ENCODE peak calls at places on chromosomes 16 and 17, in eight cellular contexts. Y is LNCaP clone FGC; E is CD8-positive, alpha-beta T cell; B is PC-3; F is endodermal cell; V is pancreas; R is HFF-Myc; K is fibroblast of mammary gland. U is an unnamed sample.

GRCh38 chr16:14125030-14125681 is 54.0 kb downstream of the MRTFB start:
- DNase-seq in Y (no peak), E (no peak), B (no peak), F (no peak), V (no peak), R (no peak), K (no peak), U (no peak)

GRCh38 chr17:27741361-27741861 is 58.9 kb downstream of the NOS2 start:
- DNase-seq in Y (no peak), E (no peak), B (no peak), F (peak), V (no peak), R (no peak), K (peak), U (no peak)

GRCh38 chr17:64230551-64231408 is 32.3 kb downstream of the TEX2 start:
- DNase-seq in Y (no peak), E (no peak), B (peak), F (no peak), V (no peak), R (peak), K (peak), U (no peak)

GRCh38 chr16:56606688-56607618 is 1.4 kb upstream of the MT2A start:
- DNase-seq in Y (no peak), E (no peak), B (peak), F (peak), V (no peak), R (peak), K (peak), U (no peak)

GRCh38 chr17:60161598-60162330 is 12.0 kb downstream of the CA4 start:
- DNase-seq in Y (no peak), E (no peak), B (no peak), F (peak), V (peak), R (no peak), K (no peak), U (no peak)

GRCh38 chr17:4161179-4161559 is 18.2 kb downstream of the CYB5D2 start:
- DNase-seq in Y (peak), E (no peak), B (peak), F (peak), V (no peak), R (peak), K (peak), U (no peak)

GRCh38 chr17:34556384-34556783 is 23.0 kb upstream of the TMEM132E start:
- DNase-seq in Y (peak), E (no peak), B (peak), F (peak), V (no peak), R (no peak), K (peak), U (no peak)

GRCh38 chr17:65074778-65075250 is 18.3 kb upstream of the GNA13 start:
- DNase-seq in Y (no peak), E (no peak), B (no peak), F (peak), V (peak), R (no peak), K (no peak), U (no peak)

GRCh38 chr17:63240106-63240505 is 206.0 kb downstream of the CYB561 start:
- DNase-seq in Y (no peak), E (no peak), B (no peak), F (no peak), V (no peak), R (no peak), K (no peak), U (no peak)

GRCh38 chr17:19812407-19812806 is 55.3 kb downstream of the ULK2 start:
- DNase-seq in Y (peak), E (no peak), B (peak), F (peak), V (no peak), R (peak), K (peak), U (no peak)

DNA sequence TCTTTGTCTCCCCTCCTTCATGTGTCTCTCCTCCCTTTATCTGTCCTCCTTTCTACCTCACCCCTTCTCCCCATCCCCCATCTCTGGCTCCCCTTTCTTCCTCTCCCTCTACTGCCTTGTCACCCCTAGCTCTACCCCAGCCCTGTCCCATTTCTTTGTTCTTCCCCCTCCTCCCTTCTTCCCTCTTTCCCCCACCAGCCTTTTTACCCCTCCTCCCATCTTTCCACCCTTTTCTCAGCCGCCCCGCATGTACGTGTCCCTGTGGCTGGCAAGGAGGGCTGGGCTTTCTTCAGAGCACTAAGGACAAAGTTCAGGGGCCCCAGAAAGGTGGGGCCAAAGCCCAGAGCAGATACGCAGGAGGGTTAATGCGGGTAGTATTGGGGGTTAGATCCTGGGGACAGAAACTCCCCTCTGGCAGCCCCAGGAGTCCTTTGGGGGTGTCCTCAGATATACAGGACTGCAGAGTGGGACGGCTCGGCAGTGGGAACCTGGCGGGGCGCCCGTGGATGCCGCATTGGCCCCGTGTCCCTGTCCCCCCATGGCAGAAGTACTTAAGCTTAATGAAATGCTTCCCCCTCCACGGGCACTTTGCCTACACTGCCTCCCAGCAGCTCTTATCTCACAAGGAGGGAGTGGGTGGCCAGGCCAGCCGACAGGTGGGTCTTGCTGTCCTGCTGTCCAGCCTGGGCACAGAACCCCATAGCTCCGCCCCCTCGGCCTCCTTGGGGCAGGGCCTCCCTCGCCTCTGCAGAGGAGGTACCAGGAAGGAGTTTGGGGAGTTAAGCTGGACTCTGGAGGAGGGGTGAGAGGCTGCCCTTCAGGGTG is 8.3 kb downstream of the THRA start:
- DNase-seq in Y (no peak), E (no peak), B (no peak), F (peak), V (peak), R (no peak), K (no peak), U (no peak)
- H3K4me3 ChIP-seq in Y (peak), E (no peak), B (no peak), F (no peak), V (no peak), R (no peak), K (no peak), U (no peak)

DNA sequence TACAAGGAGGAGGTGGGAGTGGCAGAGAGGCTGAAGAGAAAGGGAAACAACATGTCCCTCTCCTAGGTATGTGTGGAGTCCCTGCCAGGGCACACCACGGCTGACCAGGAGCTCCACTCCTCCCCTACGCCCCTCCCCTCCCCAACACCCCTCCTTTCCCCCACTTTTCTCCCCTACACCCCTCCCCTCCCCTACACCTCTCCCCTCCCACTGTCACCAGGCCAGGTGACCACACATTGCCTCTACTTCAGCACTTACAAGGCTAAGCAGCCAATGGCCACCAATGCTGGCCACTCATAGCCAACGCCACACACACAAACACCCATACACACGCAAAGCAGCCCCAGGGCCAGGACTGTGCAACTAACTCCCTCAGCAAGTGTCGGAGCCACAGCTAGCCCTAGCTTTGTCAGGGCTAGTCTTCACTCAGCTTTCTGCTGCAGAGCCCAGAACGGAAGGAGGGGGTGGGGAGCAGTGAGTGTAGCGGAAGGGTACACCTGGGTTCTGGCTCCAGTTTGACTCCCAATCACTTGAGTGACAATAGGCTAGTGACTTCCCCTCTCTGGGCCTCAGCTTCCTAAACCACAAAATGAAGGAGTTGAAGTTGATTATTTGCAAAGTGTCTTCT is 8.2 kb downstream of the CAVIN1 start:
- DNase-seq in Y (no peak), E (peak), B (no peak), F (peak), V (no peak), R (no peak), K (no peak), U (peak)
- H3K4me3 ChIP-seq in Y (no peak), E (no peak), B (no peak), F (no peak), V (no peak), R (no peak), K (no peak), U (peak)

DNA sequence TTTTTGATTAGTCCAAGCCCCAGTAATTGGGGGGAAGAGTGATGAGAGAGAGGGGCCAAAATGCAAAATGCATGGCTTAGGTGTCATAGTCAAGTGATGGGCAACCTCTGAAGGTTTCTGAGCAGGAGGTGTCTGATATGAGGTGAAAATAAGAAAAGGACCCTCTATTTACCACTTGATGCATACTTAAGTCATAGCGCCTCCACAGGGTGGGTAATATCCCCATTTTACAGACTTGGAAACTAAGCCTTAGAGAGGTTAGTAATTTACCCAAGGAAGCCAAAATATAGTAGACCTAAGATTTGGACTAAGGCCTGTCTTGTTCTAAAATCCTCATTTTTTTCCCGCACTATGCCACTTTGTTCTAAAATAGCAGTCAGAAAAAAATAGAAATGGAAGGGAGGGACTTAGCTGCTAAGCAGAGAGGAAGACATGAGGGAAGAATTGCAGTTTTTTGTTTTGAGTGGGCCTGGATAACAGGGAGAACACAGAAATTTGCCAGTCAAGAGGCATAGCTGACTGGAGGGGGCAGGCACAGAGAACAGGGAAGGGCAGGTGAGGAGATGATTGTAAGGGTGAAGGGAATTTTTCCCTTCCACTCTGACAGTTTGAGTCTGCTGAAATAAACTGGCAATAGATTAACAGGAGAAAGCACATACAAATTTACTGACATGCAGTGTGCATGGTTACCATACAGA is 2.3 kb upstream of the GRB2 start:
- DNase-seq in Y (no peak), E (no peak), B (no peak), F (no peak), V (no peak), R (no peak), K (no peak), U (no peak)
- H3K4me3 ChIP-seq in Y (no peak), E (no peak), B (no peak), F (no peak), V (no peak), R (no peak), K (no peak), U (no peak)

GRCh38 chr17:21275579-21276339 is 8.8 kb upstream of the MAP2K3 start:
- DNase-seq in Y (no peak), E (peak), B (peak), F (peak), V (peak), R (no peak), K (peak), U (peak)

GRCh38 chr17:21277332-21277731 is 7.2 kb upstream of the MAP2K3 start:
- DNase-seq in Y (no peak), E (no peak), B (no peak), F (no peak), V (no peak), R (no peak), K (no peak), U (no peak)

GRCh38 chr17:21272881-21273839 is 11.4 kb upstream of the MAP2K3 start:
- DNase-seq in Y (no peak), E (no peak), B (peak), F (no peak), V (peak), R (no peak), K (no peak), U (no peak)

GRCh38 chr17:21272250-21272649 is 12.3 kb upstream of the MAP2K3 start:
- DNase-seq in Y (no peak), E (no peak), B (no peak), F (no peak), V (no peak), R (no peak), K (no peak), U (no peak)

GRCh38 chr17:21275047-21275578 is 9.4 kb upstream of the MAP2K3 start:
- DNase-seq in Y (no peak), E (no peak), B (no peak), F (no peak), V (peak), R (no peak), K (no peak), U (no peak)
- H3K4me3 ChIP-seq in Y (peak), E (peak), B (peak), F (peak), V (peak), R (peak), K (peak), U (peak)